ENCODE peak calls at places on chromosomes 2 and 18, in eight cellular contexts. H is tibial artery, D is GM20000, C is Calu3, E is H9, V is astrocyte of the cerebellum, L is breast epithelium, X is colonic mucosa. K is an unnamed sample.

GRCh38 chr2:175111200-175111657 is 56.8 kb downstream of the ATF2 start:
- DNase-seq in E (no peak), H (no peak), D (peak; percentile 59), L (no peak), C (no peak), V (peak; percentile 16), X (no peak), K (no peak)

GRCh38 chr18:47411159-47411558 is 159.7 kb upstream of the SKOR2 start:
- DNase-seq in D (no peak), X (no peak), V (no peak), L (no peak), H (no peak), C (no peak), E (peak; percentile 18), K (no peak)

GRCh38 chr2:175414872-175415487 is 233.5 kb upstream of the ATP5MC3 start:
- DNase-seq in L (peak; percentile 41), E (peak; percentile 68), C (peak; percentile 78), H (peak; percentile 61), V (peak; percentile 54), D (peak; percentile 20), X (peak; percentile 36), K (peak; percentile 67)

GRCh38 chr2:165114345-165114943 is 89.4 kb downstream of the SCN3A start:
- DNase-seq in E (no peak), X (no peak), V (peak; percentile 34), L (no peak), D (no peak), C (peak; percentile 3), H (no peak), K (no peak)

GRCh38 chr18:76358774-76359173 is 136.3 kb downstream of the ZNF516 start:
- DNase-seq in V (no peak), X (no peak), H (no peak), D (no peak), L (no peak), C (no peak), E (no peak), K (no peak)

GRCh38 chr18:43303376-43303775 is 26.1 kb upstream of the SYT4 start:
- DNase-seq in H (no peak), D (no peak), E (no peak), V (no peak), X (no peak), C (no peak), L (no peak), K (no peak)

GRCh38 chr2:200380139-200380561 is 73.7 kb downstream of the SPATS2L start:
- DNase-seq in V (no peak), X (no peak), C (no peak), D (no peak), H (no peak), E (no peak), L (no peak), K (no peak)

GRCh38 chr2:226891780-226892590 is 56.1 kb downstream of the RHBDD1 start:
- DNase-seq in X (no peak), H (no peak), V (peak; percentile 34), L (no peak), E (no peak), D (no peak), C (no peak), K (no peak)

GRCh38 chr2:28904295-28904694 is 9.8 kb downstream of the WDR43 start:
- DNase-seq in E (no peak), D (no peak), C (no peak), L (no peak), X (no peak), H (no peak), V (no peak), K (no peak)

GRCh38 chr2:196528486-196529223 is 110.9 kb upstream of the CCDC150 start:
- DNase-seq in E (no peak), H (no peak), C (no peak), D (no peak), X (no peak), V (no peak), L (no peak), K (no peak)

GRCh38 chr2:149180226-149180875 is 141.9 kb downstream of the LYPD6B start:
- DNase-seq in L (no peak), C (no peak), E (no peak), H (no peak), V (no peak), D (no peak), X (no peak), K (no peak)

GRCh38 chr18:25010623-25011374 is 341.2 kb downstream of the ZNF521 start:
- DNase-seq in C (no peak), H (no peak), V (no peak), L (no peak), D (no peak), X (no peak), E (no peak), K (no peak)

GRCh38 chr2:18824317-18824716 is 234.9 kb upstream of the NT5C1B start:
- DNase-seq in L (no peak), H (no peak), V (no peak), D (no peak), C (peak; percentile 12), E (no peak), X (no peak), K (no peak)

GRCh38 chr2:148599112-148599991 is 45.2 kb upstream of the EPC2 start:
- DNase-seq in E (no peak), X (no peak), D (no peak), V (no peak), L (no peak), H (no peak), C (no peak), K (no peak)

GRCh38 chr2:152375174-152375573 is 40.2 kb downstream of the FMNL2 start:
- DNase-seq in E (no peak), H (no peak), C (no peak), V (no peak), L (no peak), D (no peak), X (no peak), K (no peak)

GRCh38 chr2:158544998-158545397 is 88.2 kb downstream of the PKP4 start:
- DNase-seq in X (no peak), D (no peak), V (no peak), L (no peak), C (no peak), E (no peak), H (no peak), K (peak; percentile 20)

GRCh38 chr2:181456660-181457120 is 496 bp upstream of the ITGA4 start:
- DNase-seq in E (peak; percentile 57), V (no peak), L (peak; percentile 23), X (peak; percentile 45), H (peak; percentile 30), C (no peak), D (peak; percentile 67), K (peak; percentile 40)

GRCh38 chr2:169776483-169776802 is 22.2 kb upstream of the SSB start:
- DNase-seq in X (no peak), C (no peak), H (no peak), D (no peak), L (no peak), E (no peak), V (peak; percentile 70), K (no peak)

GRCh38 chr2:58899692-58900091 is 658.6 kb upstream of the FANCL start:
- DNase-seq in E (no peak), D (no peak), V (no peak), X (no peak), L (no peak), C (no peak), H (no peak), K (no peak)

GRCh38 chr2:226625951-226626350 is 173.7 kb downstream of the IRS1 start:
- DNase-seq in L (no peak), H (no peak), D (no peak), C (no peak), X (no peak), V (no peak), E (no peak), K (no peak)

GRCh38 chr2:186697536-186697935 is 3.7 kb downstream of the FAM171B start:
- DNase-seq in C (no peak), L (no peak), H (no peak), E (no peak), V (no peak), D (no peak), X (no peak), K (no peak)
- TF ChIP-seq CTCF in C (no peak), L (no peak), H (no peak), E (no peak), V (no peak), D (no peak), X (no peak), K (no peak)

GRCh38 chr18:55897101-55897500 is 309.1 kb upstream of the TCF4 start:
- DNase-seq in X (no peak), V (no peak), C (no peak), L (no peak), E (no peak), D (no peak), H (no peak), K (no peak)
- TF ChIP-seq CTCF in X (no peak), V (no peak), C (no peak), L (no peak), E (no peak), D (no peak), H (no peak), K (no peak)

GRCh38 chr2:176679306-176679705 is 410.1 kb downstream of the MTX2 start:
- DNase-seq in E (no peak), D (no peak), X (no peak), C (no peak), L (no peak), H (no peak), V (no peak), K (no peak)
- TF ChIP-seq CTCF in E (no peak), D (no peak), X (no peak), C (no peak), L (no peak), H (no peak), V (no peak), K (no peak)

GRCh38 chr2:42624047-42624446 is 55.6 kb downstream of the MTA3 start:
- DNase-seq in D (no peak), X (no peak), L (no peak), V (no peak), H (no peak), E (no peak), C (no peak), K (no peak)

GRCh38 chr2:42618972-42619371 is 50.5 kb downstream of the MTA3 start:
- DNase-seq in D (no peak), X (no peak), C (no peak), H (no peak), V (no peak), E (no peak), L (no peak), K (no peak)

GRCh38 chr2:42618116-42618515 is 49.7 kb downstream of the MTA3 start:
- DNase-seq in L (no peak), H (no peak), V (no peak), E (no peak), X (no peak), C (no peak), D (no peak), K (no peak)

DNA sequence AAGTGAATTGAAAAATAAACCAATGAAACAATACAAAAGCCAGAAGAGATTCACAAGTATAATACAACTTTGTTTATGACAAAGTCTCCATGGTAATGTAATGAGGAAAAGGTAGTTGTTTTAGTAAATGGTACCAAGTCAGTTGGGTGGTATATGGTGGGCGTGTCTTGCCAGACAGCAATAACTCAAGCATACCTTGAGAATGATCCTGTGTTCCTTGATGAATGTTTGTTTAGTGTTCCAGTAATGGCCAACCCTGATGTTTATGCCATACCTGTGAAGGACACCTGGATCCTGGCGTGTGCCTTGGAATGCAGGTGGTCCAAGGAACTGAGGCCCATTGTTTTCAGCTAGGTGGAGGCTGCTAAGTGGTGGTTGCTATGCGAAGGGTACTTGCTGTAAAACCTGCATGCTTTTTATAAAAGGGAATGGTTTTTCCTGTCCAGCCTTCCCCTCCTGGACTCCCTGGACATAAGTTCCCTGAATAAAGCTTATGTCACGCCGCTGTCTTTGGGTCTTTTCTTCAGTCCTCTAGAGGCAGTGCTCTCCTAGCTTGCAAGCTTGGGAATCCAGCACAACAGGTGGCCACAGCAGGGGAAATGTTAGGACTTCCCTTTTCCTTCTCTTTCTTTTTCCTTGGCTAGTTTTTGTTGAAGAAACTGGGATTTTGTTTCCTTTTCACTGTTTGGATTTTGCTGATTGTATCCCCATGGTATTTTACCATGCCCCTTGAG is 54.7 kb downstream of the MTA3 start:
- DNase-seq in V (no peak), H (no peak), D (no peak), E (peak; percentile 43), L (no peak), X (peak; percentile 47), C (no peak), K (peak; percentile 31)
- TF ChIP-seq CTCF in V (no peak), H (no peak), D (no peak), E (peak; percentile 22), L (no peak), X (no peak), C (no peak), K (no peak)